ENCODE peak calls at places on chromosomes 3 and 15, in eight cellular contexts. N, R, O, F, Z, Y, V and U are unnamed samples.

GRCh38 chr15:66565731-66566130 is at the start of gene LCTL:
- DNase-seq in F (no peak), R (no peak), Y (no peak), N (no peak), V (no peak), O (peak), Z (peak), U (peak)

GRCh38 chr3:14636496-14637087 is 15.0 kb upstream of the CCDC174 start:
- DNase-seq in Z (no peak), N (no peak), V (no peak), Y (no peak), F (no peak), O (no peak), R (no peak), U (no peak)

GRCh38 chr15:81338422-81339007 is 14.6 kb upstream of the STARD5 start:
- DNase-seq in O (no peak), N (peak), Y (peak), V (peak), R (no peak), F (no peak), Z (peak), U (no peak)

GRCh38 chr3:186526256-186526606 is 17.9 kb downstream of the CRYGS start:
- DNase-seq in N (no peak), F (no peak), O (no peak), Z (no peak), R (no peak), Y (no peak), V (no peak), U (no peak)

GRCh38 chr15:65418596-65418995 is 4.2 kb downstream of the IGDCC4 start:
- DNase-seq in O (no peak), Y (peak), N (no peak), F (no peak), R (no peak), V (no peak), Z (no peak), U (no peak)

GRCh38 chr3:47283596-47284364 is 1.0 kb downstream of the KLHL18 start:
- DNase-seq in Z (peak), F (peak), V (no peak), R (peak), Y (no peak), N (no peak), O (peak), U (no peak)

GRCh38 chr3:105948108-105948507 is 79.3 kb upstream of the CBLB start:
- DNase-seq in N (no peak), R (no peak), Z (no peak), Y (no peak), F (no peak), O (no peak), V (no peak), U (no peak)

GRCh38 chr3:53817809-53818208 is 28.4 kb downstream of the CHDH start:
- DNase-seq in Y (no peak), Z (no peak), O (no peak), N (peak), V (no peak), R (no peak), F (no peak), U (no peak)

GRCh38 chr15:45129651-45130129 is at the start of the genes DUOX1 and DUOXA1:
- DNase-seq in Z (no peak), N (no peak), O (peak), V (no peak), F (no peak), Y (peak), R (no peak), U (no peak)

GRCh38 chr3:124699686-124700396 is 30.4 kb upstream of the UMPS start:
- DNase-seq in O (no peak), F (peak), V (no peak), R (no peak), Y (no peak), Z (peak), N (no peak), U (no peak)

GRCh38 chr3:160106905-160107861 is 118.0 kb upstream of the C3orf80 start:
- DNase-seq in R (no peak), Y (no peak), N (no peak), V (no peak), O (no peak), Z (no peak), F (no peak), U (no peak)

GRCh38 chr15:88394553-88395159 is 72.5 kb downstream of the MRPL46 start:
- DNase-seq in N (no peak), Y (no peak), R (no peak), F (no peak), V (no peak), Z (peak), O (no peak), U (no peak)

GRCh38 chr3:13598926-13599886 is 50.3 kb downstream of the FBLN2 start:
- DNase-seq in Z (peak), F (no peak), O (no peak), V (peak), R (no peak), Y (no peak), N (no peak), U (no peak)

GRCh38 chr3:8985876-8986275 is 22.6 kb upstream of the RAD18 start:
- DNase-seq in Y (no peak), R (no peak), F (no peak), N (no peak), O (no peak), Z (no peak), V (no peak), U (no peak)

GRCh38 chr15:54101664-54102270 is 123.5 kb downstream of the UNC13C start:
- DNase-seq in R (no peak), V (no peak), Y (no peak), Z (no peak), F (no peak), N (no peak), O (no peak), U (no peak)

GRCh38 chr3:127167315-127168043 is 25.5 kb upstream of the PRR23E start:
- DNase-seq in Z (no peak), F (no peak), Y (no peak), O (no peak), R (no peak), N (peak), V (no peak), U (no peak)
- TF ChIP-seq CTCF in Z (no peak), F (no peak), Y (no peak), O (no peak), R (no peak), N (no peak), V (no peak), U (no peak)

GRCh38 chr3:52388933-52389332 is 56.0 kb downstream of the SEMA3G start:
- DNase-seq in Z (no peak), R (no peak), O (no peak), Y (no peak), V (no peak), F (no peak), N (no peak), U (no peak)

GRCh38 chr3:52385157-52385556 is 59.7 kb downstream of the SEMA3G start:
- DNase-seq in Y (no peak), R (no peak), V (peak), Z (peak), O (peak), N (no peak), F (peak), U (peak)

GRCh38 chr3:52391096-52391495 is 53.8 kb downstream of the SEMA3G start:
- DNase-seq in Z (no peak), N (no peak), F (no peak), O (no peak), Y (no peak), V (no peak), R (no peak), U (no peak)

GRCh38 chr3:52387481-52387880 is 57.4 kb downstream of the SEMA3G start:
- DNase-seq in F (no peak), Y (no peak), N (no peak), Z (no peak), O (no peak), V (no peak), R (no peak), U (no peak)

GRCh38 chr3:52388348-52388821 is 56.5 kb downstream of the SEMA3G start:
- DNase-seq in O (peak), N (no peak), V (no peak), F (no peak), Y (no peak), Z (no peak), R (no peak), U (no peak)
- TF ChIP-seq CTCF in O (peak), N (no peak), V (no peak), F (no peak), Y (no peak), Z (no peak), R (no peak), U (no peak)

GRCh38 chr15:75684648-75685047 is 28.0 kb downstream of the CSPG4 start:
- DNase-seq in Z (no peak), N (no peak), F (no peak), O (no peak), V (no peak), R (no peak), Y (no peak), U (no peak)
- TF ChIP-seq CTCF in Z (no peak), N (no peak), F (peak), O (no peak), V (no peak), R (no peak), Y (no peak), U (no peak)

GRCh38 chr3:99145031-99145430 is 243.5 kb upstream of the DCBLD2 start:
- DNase-seq in F (no peak), Y (no peak), Z (no peak), O (no peak), N (no peak), R (no peak), V (no peak), U (no peak)
- TF ChIP-seq CTCF in F (no peak), Y (no peak), Z (no peak), O (no peak), N (no peak), R (no peak), V (no peak), U (no peak)

DNA sequence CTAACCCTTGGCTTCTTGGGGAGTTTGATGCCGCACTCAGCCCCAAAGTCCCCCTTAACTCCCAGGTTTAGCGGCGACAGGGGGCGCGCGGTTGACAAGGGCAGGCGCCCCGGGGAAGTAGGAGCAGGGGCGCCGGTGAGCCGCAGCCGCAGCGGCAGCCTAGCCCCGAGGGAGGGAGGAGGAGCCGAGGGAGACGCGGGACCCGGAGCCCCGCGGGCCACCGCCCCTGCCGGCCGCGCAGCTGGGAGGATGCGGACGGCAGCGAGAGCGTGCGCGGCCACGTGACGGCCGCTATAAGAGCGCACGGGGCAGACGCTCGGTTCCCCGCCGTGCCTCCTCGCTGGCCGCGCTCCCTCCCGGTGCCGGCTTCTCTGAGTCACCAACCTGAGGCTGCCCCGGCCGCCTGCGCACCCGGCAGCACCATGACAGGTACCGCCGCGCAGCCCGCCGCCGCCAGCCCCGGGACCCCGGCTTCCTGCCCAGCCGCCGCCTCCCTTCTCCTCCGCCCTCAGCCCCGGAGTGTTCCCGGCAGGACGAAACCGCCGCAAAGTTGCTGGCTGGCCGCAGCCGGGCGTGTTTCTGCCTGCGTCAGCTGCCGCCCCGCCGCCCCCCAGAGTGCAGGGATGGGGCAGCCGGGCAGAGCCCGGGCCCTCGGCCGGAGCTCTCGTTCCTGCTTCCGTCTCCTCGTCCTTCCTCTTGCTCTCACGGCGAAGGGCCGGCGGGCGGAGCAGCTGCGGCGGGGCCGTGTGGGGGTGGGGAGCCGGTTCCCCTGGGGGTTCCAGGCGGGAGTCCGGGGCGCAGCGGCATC is at the start of gene GYG1:
- DNase-seq in F (peak), Z (peak), V (peak), Y (peak), N (peak), R (peak), O (peak), U (peak)
- TF ChIP-seq CTCF in F (peak), Z (peak), V (peak), Y (peak), N (no peak), R (peak), O (no peak), U (peak)